ENCODE peak calls at places on chromosomes 13 and 19, in seven cellular contexts. B is GM13977; W is stimulated activated CD4-positive, alpha-beta T cell treated with anti-CD3 and anti-CD28 coated beads, Interleukin-12 subunit alpha, Interleukin-12 subunit beta, amount 100 ng/mL, for 24 hours; K is right atrium auricular region; C is AG04449; M is NCI-H2081; R is epithelial cell of esophagus. O is an unnamed sample.
A peak's percentile ranks its signal among the peaks of the same experiment; 100 is the strongest.

GRCh38 chr13:112686987-112687386 is 2.9 kb upstream of the ATP11A start:
- DNase-seq in B (no peak), W (no peak), K (peak; percentile 50), C (no peak), M (no peak), R (no peak), O (no peak)

GRCh38 chr13:56986121-56986520 is 154.6 kb upstream of the PRR20A start:
- DNase-seq in B (no peak), W (no peak), K (no peak), C (no peak), M (no peak), R (no peak), O (no peak)

GRCh38 chr13:102729560-102730275 is 34.9 kb upstream of the METTL21C start:
- DNase-seq in B (no peak), W (no peak), K (no peak), C (peak; percentile 10), M (peak; percentile 54), R (peak; percentile 89), O (no peak)

GRCh38 chr13:110339263-110339662 is 32.2 kb downstream of the COL4A2 start:
- DNase-seq in B (no peak), W (no peak), K (no peak), C (no peak), M (no peak), R (no peak), O (no peak)

GRCh38 chr13:103224804-103225203 is 158.6 kb upstream of the SLC10A2 start:
- DNase-seq in B (no peak), W (no peak), K (no peak), C (no peak), M (no peak), R (no peak), O (no peak)

GRCh38 chr19:10009269-10009665 is 1.0 kb downstream of the COL5A3 start:
- DNase-seq in B (peak; percentile 74), W (no peak), K (peak; percentile 75), C (no peak), M (no peak), R (no peak), O (peak; percentile 45)

GRCh38 chr13:112042496-112042895 is 24.5 kb upstream of the SOX1 start:
- DNase-seq in B (no peak), W (no peak), K (no peak), C (no peak), M (no peak), R (no peak), O (no peak)

GRCh38 chr19:51034704-51035103 is at the start of gene KLK12:
- DNase-seq in B (no peak), W (no peak), K (no peak), C (no peak), M (no peak), R (no peak), O (no peak)

GRCh38 chr13:51258612-51259358 is 36.6 kb downstream of the FAM124A start:
- DNase-seq in B (no peak), W (no peak), K (no peak), C (no peak), M (no peak), R (no peak), O (no peak)

GRCh38 chr13:94481966-94482365 is 2.5 kb upstream of the DCT start:
- DNase-seq in B (no peak), W (no peak), K (peak; percentile 64), C (no peak), M (no peak), R (peak; percentile 50), O (no peak)

GRCh38 chr19:44856438-44857083 is 10.5 kb downstream of the NECTIN2 start:
- DNase-seq in B (no peak), W (no peak), K (no peak), C (no peak), M (peak; percentile 64), R (no peak), O (no peak)

GRCh38 chr19:39499082-39499642 is 415 bp downstream of the DLL3 start:
- DNase-seq in B (no peak), W (no peak), K (no peak), C (no peak), M (peak; percentile 50), R (peak; percentile 37), O (peak; percentile 42)

GRCh38 chr13:58712191-58712590 is 1080.6 kb downstream of the PCDH17 start:
- DNase-seq in B (no peak), W (no peak), K (no peak), C (no peak), M (no peak), R (no peak), O (no peak)

GRCh38 chr19:30209617-30210600 is 162.3 kb upstream of the ZNF536 start:
- DNase-seq in B (no peak), W (no peak), K (peak; percentile 48), C (no peak), M (no peak), R (no peak), O (no peak)

GRCh38 chr13:73622375-73622774 is 511.8 kb downstream of the KLF12 start:
- DNase-seq in B (no peak), W (no peak), K (no peak), C (no peak), M (no peak), R (no peak), O (no peak)

GRCh38 chr19:55247621-55248099 is 11.2 kb downstream of the PPP6R1 start:
- DNase-seq in B (no peak), W (no peak), K (no peak), C (no peak), M (no peak), R (peak; percentile 85), O (no peak)

GRCh38 chr19:16736709-16737108 is 17.1 kb downstream of the NWD1 start:
- DNase-seq in B (no peak), W (no peak), K (no peak), C (no peak), M (peak; percentile 22), R (peak; percentile 13), O (no peak)

GRCh38 chr19:45791744-45792481 is 732 bp downstream of the DMWD start:
- DNase-seq in B (peak; percentile 26), W (no peak), K (no peak), C (no peak), M (no peak), R (no peak), O (peak; percentile 31)

GRCh38 chr13:113728571-113729054 is 30.4 kb upstream of the TMEM255B start:
- DNase-seq in B (no peak), W (no peak), K (no peak), C (no peak), M (no peak), R (no peak), O (no peak)

GRCh38 chr13:76266566-76266965 is 619.6 kb downstream of the KCTD12 start:
- DNase-seq in B (no peak), W (no peak), K (no peak), C (no peak), M (no peak), R (no peak), O (no peak)

GRCh38 chr19:35045667-35046300 is 4.3 kb downstream of the HPN start:
- DNase-seq in B (peak; percentile 81), W (no peak), K (no peak), C (no peak), M (no peak), R (peak; percentile 39), O (peak; percentile 67)

GRCh38 chr19:56105090-56105701 is 15.9 kb downstream of the ZNF787 start:
- DNase-seq in B (no peak), W (no peak), K (peak; percentile 81), C (no peak), M (peak; percentile 97), R (peak; percentile 77), O (peak; percentile 67)

GRCh38 chr19:55593096-55593772 is 6.1 kb downstream of the FIZ1 start:
- DNase-seq in B (no peak), W (no peak), K (no peak), C (no peak), M (no peak), R (no peak), O (no peak)

GRCh38 chr13:67416047-67416925 is 186.2 kb upstream of the PCDH9 start:
- DNase-seq in B (no peak), W (no peak), K (no peak), C (no peak), M (peak; percentile 26), R (peak; percentile 50), O (peak; percentile 4)

GRCh38 chr19:11581740-11582139 is 4.3 kb upstream of the ACP5 start:
- DNase-seq in B (peak; percentile 82), W (no peak), K (no peak), C (no peak), M (no peak), R (no peak), O (peak; percentile 71)

GRCh38 chr13:30874561-30874960 is 31.5 kb upstream of the MEDAG start:
- DNase-seq in B (no peak), W (no peak), K (no peak), C (no peak), M (no peak), R (no peak), O (no peak)

GRCh38 chr13:47330031-47330430 is 433.2 kb upstream of the HTR2A start:
- DNase-seq in B (no peak), W (no peak), K (no peak), C (no peak), M (no peak), R (no peak), O (no peak)

GRCh38 chr13:31009166-31009565 is 76.7 kb downstream of the TEX26 start:
- DNase-seq in B (no peak), W (no peak), K (no peak), C (no peak), M (no peak), R (peak; percentile 64), O (no peak)

GRCh38 chr13:20534038-20534608 is 8.5 kb upstream of the CRYL1 start:
- DNase-seq in B (no peak), W (no peak), K (no peak), C (no peak), M (no peak), R (no peak), O (no peak)

GRCh38 chr19:19746286-19747213 is 13.6 kb upstream of the ZNF14 start:
- DNase-seq in B (no peak), W (no peak), K (peak; percentile 40), C (no peak), M (no peak), R (no peak), O (no peak)

GRCh38 chr19:4232614-4233281 is 3.4 kb downstream of the EBI3 start:
- DNase-seq in B (no peak), W (no peak), K (no peak), C (no peak), M (no peak), R (no peak), O (no peak)

GRCh38 chr19:24059572-24060295 is 27.3 kb upstream of the ZNF254 start:
- DNase-seq in B (no peak), W (no peak), K (no peak), C (no peak), M (no peak), R (peak; percentile 76), O (no peak)